ENCODE peak calls at places on chromosome 10, in eight cellular contexts. One of them, this sample, is unnamed.
A peak's percentile ranks its signal among the peaks of the same experiment; 100 is the strongest.

GRCh38 chr10:15824498-15824897 is 35.8 kb downstream of the MINDY3 start:
- DNase-seq in RPMI7951: no peak
- DNase-seq in posterior cingulate gyrus: no peak
- DNase-seq in type B pancreatic cell: no peak
- DNase-seq in suprapubic skin: no peak
- DNase-seq in NCI-H1436: no peak
- DNase-seq in EL: peak; percentile 20
- DNase-seq in stimulated activated CD4-positive, alpha-beta T cell treated with anti-CD3 and anti-CD28 coated beads, Interleukin-2, amount 100 ng/mL, for 24 hours: no peak
- DNase-seq in this sample: no peak

GRCh38 chr10:97553575-97554100 is 18.9 kb upstream of the ANKRD2 start:
- DNase-seq in RPMI7951: peak; percentile 56
- DNase-seq in posterior cingulate gyrus: peak; percentile 75
- DNase-seq in type B pancreatic cell: no peak
- DNase-seq in suprapubic skin: peak; percentile 82
- DNase-seq in NCI-H1436: peak; percentile 45
- DNase-seq in EL: peak; percentile 71
- DNase-seq in stimulated activated CD4-positive, alpha-beta T cell treated with anti-CD3 and anti-CD28 coated beads, Interleukin-2, amount 100 ng/mL, for 24 hours: peak; percentile 72
- DNase-seq in this sample: no peak

GRCh38 chr10:30786131-30786530 is 156.6 kb upstream of the LYZL2 start:
- DNase-seq in RPMI7951: peak; percentile 88
- DNase-seq in posterior cingulate gyrus: no peak
- DNase-seq in type B pancreatic cell: no peak
- DNase-seq in suprapubic skin: no peak
- DNase-seq in NCI-H1436: no peak
- DNase-seq in EL: peak; percentile 72
- DNase-seq in stimulated activated CD4-positive, alpha-beta T cell treated with anti-CD3 and anti-CD28 coated beads, Interleukin-2, amount 100 ng/mL, for 24 hours: no peak
- DNase-seq in this sample: no peak

GRCh38 chr10:77004917-77005564 is 632.6 kb downstream of the KCNMA1 start:
- DNase-seq in RPMI7951: peak; percentile 49
- DNase-seq in posterior cingulate gyrus: no peak
- DNase-seq in type B pancreatic cell: no peak
- DNase-seq in suprapubic skin: no peak
- DNase-seq in NCI-H1436: peak; percentile 28
- DNase-seq in EL: peak; percentile 57
- DNase-seq in stimulated activated CD4-positive, alpha-beta T cell treated with anti-CD3 and anti-CD28 coated beads, Interleukin-2, amount 100 ng/mL, for 24 hours: no peak
- DNase-seq in this sample: no peak

GRCh38 chr10:7092603-7093002 is 318.2 kb downstream of the SFMBT2 start:
- DNase-seq in RPMI7951: no peak
- DNase-seq in posterior cingulate gyrus: no peak
- DNase-seq in type B pancreatic cell: no peak
- DNase-seq in suprapubic skin: no peak
- DNase-seq in NCI-H1436: no peak
- DNase-seq in EL: no peak
- DNase-seq in stimulated activated CD4-positive, alpha-beta T cell treated with anti-CD3 and anti-CD28 coated beads, Interleukin-2, amount 100 ng/mL, for 24 hours: no peak
- DNase-seq in this sample: no peak

GRCh38 chr10:13441476-13441875 is 87.3 kb downstream of the BEND7 start:
- DNase-seq in RPMI7951: no peak
- DNase-seq in posterior cingulate gyrus: no peak
- DNase-seq in type B pancreatic cell: no peak
- DNase-seq in suprapubic skin: no peak
- DNase-seq in NCI-H1436: no peak
- DNase-seq in EL: no peak
- DNase-seq in stimulated activated CD4-positive, alpha-beta T cell treated with anti-CD3 and anti-CD28 coated beads, Interleukin-2, amount 100 ng/mL, for 24 hours: no peak
- DNase-seq in this sample: no peak

GRCh38 chr10:35211390-35211789 is 84.7 kb downstream of the CREM start:
- DNase-seq in RPMI7951: no peak
- DNase-seq in posterior cingulate gyrus: no peak
- DNase-seq in type B pancreatic cell: no peak
- DNase-seq in suprapubic skin: no peak
- DNase-seq in NCI-H1436: no peak
- DNase-seq in EL: no peak
- DNase-seq in stimulated activated CD4-positive, alpha-beta T cell treated with anti-CD3 and anti-CD28 coated beads, Interleukin-2, amount 100 ng/mL, for 24 hours: no peak
- DNase-seq in this sample: no peak

GRCh38 chr10:43417950-43418768 is 9.2 kb upstream of the HNRNPF start:
- DNase-seq in RPMI7951: peak; percentile 83
- DNase-seq in posterior cingulate gyrus: no peak
- DNase-seq in type B pancreatic cell: no peak
- DNase-seq in suprapubic skin: no peak
- DNase-seq in NCI-H1436: no peak
- DNase-seq in EL: no peak
- DNase-seq in stimulated activated CD4-positive, alpha-beta T cell treated with anti-CD3 and anti-CD28 coated beads, Interleukin-2, amount 100 ng/mL, for 24 hours: no peak
- DNase-seq in this sample: no peak

GRCh38 chr10:14904316-14904732 is 25.7 kb downstream of the SUV39H2 start:
- DNase-seq in RPMI7951: peak; percentile 51
- DNase-seq in posterior cingulate gyrus: no peak
- DNase-seq in type B pancreatic cell: no peak
- DNase-seq in suprapubic skin: no peak
- DNase-seq in NCI-H1436: peak; percentile 1
- DNase-seq in EL: peak; percentile 20
- DNase-seq in stimulated activated CD4-positive, alpha-beta T cell treated with anti-CD3 and anti-CD28 coated beads, Interleukin-2, amount 100 ng/mL, for 24 hours: no peak
- DNase-seq in this sample: no peak

GRCh38 chr10:22931948-22932347 is 4.1 kb downstream of the ARMC3 start:
- DNase-seq in RPMI7951: peak; percentile 48
- DNase-seq in posterior cingulate gyrus: no peak
- DNase-seq in type B pancreatic cell: no peak
- DNase-seq in suprapubic skin: no peak
- DNase-seq in NCI-H1436: no peak
- DNase-seq in EL: peak; percentile 56
- DNase-seq in stimulated activated CD4-positive, alpha-beta T cell treated with anti-CD3 and anti-CD28 coated beads, Interleukin-2, amount 100 ng/mL, for 24 hours: no peak
- DNase-seq in this sample: no peak

GRCh38 chr10:50362547-50363125 is 111.3 kb upstream of the ASAH2 start:
- DNase-seq in RPMI7951: no peak
- DNase-seq in posterior cingulate gyrus: no peak
- DNase-seq in type B pancreatic cell: no peak
- DNase-seq in suprapubic skin: no peak
- DNase-seq in NCI-H1436: no peak
- DNase-seq in EL: no peak
- DNase-seq in stimulated activated CD4-positive, alpha-beta T cell treated with anti-CD3 and anti-CD28 coated beads, Interleukin-2, amount 100 ng/mL, for 24 hours: no peak
- DNase-seq in this sample: no peak

GRCh38 chr10:13984647-13985155 is 346.0 kb downstream of the FRMD4A start:
- DNase-seq in RPMI7951: peak; percentile 99
- DNase-seq in posterior cingulate gyrus: no peak
- DNase-seq in type B pancreatic cell: no peak
- DNase-seq in suprapubic skin: no peak
- DNase-seq in NCI-H1436: no peak
- DNase-seq in EL: peak; percentile 93
- DNase-seq in stimulated activated CD4-positive, alpha-beta T cell treated with anti-CD3 and anti-CD28 coated beads, Interleukin-2, amount 100 ng/mL, for 24 hours: no peak
- DNase-seq in this sample: no peak

GRCh38 chr10:14598809-14599764 is 175.6 kb downstream of the FAM107B start:
- DNase-seq in RPMI7951: no peak
- DNase-seq in posterior cingulate gyrus: no peak
- DNase-seq in type B pancreatic cell: no peak
- DNase-seq in suprapubic skin: no peak
- DNase-seq in NCI-H1436: no peak
- DNase-seq in EL: no peak
- DNase-seq in stimulated activated CD4-positive, alpha-beta T cell treated with anti-CD3 and anti-CD28 coated beads, Interleukin-2, amount 100 ng/mL, for 24 hours: no peak
- DNase-seq in this sample: no peak